ENCODE peak calls at places on chromosomes 12 and 14, in eight cellular contexts. One of them, this sample, is unnamed.

GRCh38 chr14:23364604-23365352 is at the start of gene EFS:
- DNase-seq in RWPE1: no peak
- DNase-seq in H9: peak; percentile 58
- DNase-seq in fibroblast of the aortic adventitia: no peak
- DNase-seq in psoas muscle: no peak
- DNase-seq in NCI-H1105: no peak
- DNase-seq in left cardiac atrium: no peak
- DNase-seq in NK-92 treated with Interleukin-12 subunit alpha and Interleukin-12 subunit beta, amount 100 ng/mL, for 24 hours: no peak
- DNase-seq in this sample: no peak

GRCh38 chr14:71452535-71452934 is 479.7 kb upstream of the RGS6 start:
- DNase-seq in NCI-H1105: no peak
- DNase-seq in H9: no peak
- DNase-seq in fibroblast of the aortic adventitia: no peak
- DNase-seq in RWPE1: no peak
- DNase-seq in NK-92 treated with Interleukin-12 subunit alpha and Interleukin-12 subunit beta, amount 100 ng/mL, for 24 hours: no peak
- DNase-seq in left cardiac atrium: no peak
- DNase-seq in psoas muscle: no peak
- DNase-seq in this sample: no peak

GRCh38 chr14:60648934-60649814 is at the start of gene SIX1:
- DNase-seq in RWPE1: peak; percentile 94
- DNase-seq in left cardiac atrium: peak; percentile 65
- DNase-seq in NK-92 treated with Interleukin-12 subunit alpha and Interleukin-12 subunit beta, amount 100 ng/mL, for 24 hours: no peak
- DNase-seq in psoas muscle: peak; percentile 92
- DNase-seq in H9: peak; percentile 95
- DNase-seq in fibroblast of the aortic adventitia: peak; percentile 92
- DNase-seq in NCI-H1105: peak; percentile 90
- DNase-seq in this sample: peak; percentile 81

GRCh38 chr14:51534623-51535022 is 117.1 kb upstream of the FRMD6 start:
- DNase-seq in NK-92 treated with Interleukin-12 subunit alpha and Interleukin-12 subunit beta, amount 100 ng/mL, for 24 hours: no peak
- DNase-seq in left cardiac atrium: no peak
- DNase-seq in H9: no peak
- DNase-seq in psoas muscle: no peak
- DNase-seq in fibroblast of the aortic adventitia: no peak
- DNase-seq in RWPE1: no peak
- DNase-seq in NCI-H1105: no peak
- DNase-seq in this sample: no peak

GRCh38 chr14:60506010-60506409 is 2.9 kb upstream of the SIX6 start:
- DNase-seq in NCI-H1105: no peak
- DNase-seq in fibroblast of the aortic adventitia: no peak
- DNase-seq in NK-92 treated with Interleukin-12 subunit alpha and Interleukin-12 subunit beta, amount 100 ng/mL, for 24 hours: no peak
- DNase-seq in RWPE1: no peak
- DNase-seq in H9: no peak
- DNase-seq in left cardiac atrium: no peak
- DNase-seq in psoas muscle: no peak
- DNase-seq in this sample: no peak

GRCh38 chr12:14614704-14615121 is 47.0 kb upstream of the PLBD1 start:
- DNase-seq in NCI-H1105: no peak
- DNase-seq in psoas muscle: no peak
- DNase-seq in NK-92 treated with Interleukin-12 subunit alpha and Interleukin-12 subunit beta, amount 100 ng/mL, for 24 hours: no peak
- DNase-seq in fibroblast of the aortic adventitia: no peak
- DNase-seq in RWPE1: no peak
- DNase-seq in H9: no peak
- DNase-seq in left cardiac atrium: no peak
- DNase-seq in this sample: no peak

GRCh38 chr12:123384318-123384993 is 524 bp downstream of the KMT5A start:
- DNase-seq in psoas muscle: peak; percentile 59
- DNase-seq in H9: no peak
- DNase-seq in fibroblast of the aortic adventitia: no peak
- DNase-seq in NK-92 treated with Interleukin-12 subunit alpha and Interleukin-12 subunit beta, amount 100 ng/mL, for 24 hours: no peak
- DNase-seq in NCI-H1105: peak; percentile 45
- DNase-seq in left cardiac atrium: no peak
- DNase-seq in RWPE1: peak; percentile 25
- DNase-seq in this sample: peak; percentile 72

GRCh38 chr12:128258866-128259555 is 8.0 kb upstream of the TMEM132C start:
- DNase-seq in NCI-H1105: no peak
- DNase-seq in RWPE1: no peak
- DNase-seq in H9: peak; percentile 44
- DNase-seq in left cardiac atrium: no peak
- DNase-seq in fibroblast of the aortic adventitia: no peak
- DNase-seq in psoas muscle: no peak
- DNase-seq in NK-92 treated with Interleukin-12 subunit alpha and Interleukin-12 subunit beta, amount 100 ng/mL, for 24 hours: no peak
- DNase-seq in this sample: no peak

GRCh38 chr12:2009623-2010022 is 5.4 kb upstream of the DCP1B start:
- DNase-seq in fibroblast of the aortic adventitia: no peak
- DNase-seq in NCI-H1105: no peak
- DNase-seq in H9: no peak
- DNase-seq in psoas muscle: no peak
- DNase-seq in NK-92 treated with Interleukin-12 subunit alpha and Interleukin-12 subunit beta, amount 100 ng/mL, for 24 hours: no peak
- DNase-seq in RWPE1: no peak
- DNase-seq in left cardiac atrium: no peak
- DNase-seq in this sample: no peak

GRCh38 chr12:65656156-65656885 is 168.0 kb upstream of the HMGA2 start:
- DNase-seq in RWPE1: no peak
- DNase-seq in left cardiac atrium: no peak
- DNase-seq in NK-92 treated with Interleukin-12 subunit alpha and Interleukin-12 subunit beta, amount 100 ng/mL, for 24 hours: no peak
- DNase-seq in fibroblast of the aortic adventitia: no peak
- DNase-seq in psoas muscle: no peak
- DNase-seq in H9: no peak
- DNase-seq in NCI-H1105: no peak
- DNase-seq in this sample: no peak

GRCh38 chr12:89245090-89245489 is 107.2 kb downstream of the DUSP6 start:
- DNase-seq in NK-92 treated with Interleukin-12 subunit alpha and Interleukin-12 subunit beta, amount 100 ng/mL, for 24 hours: no peak
- DNase-seq in H9: no peak
- DNase-seq in fibroblast of the aortic adventitia: peak; percentile 22
- DNase-seq in RWPE1: no peak
- DNase-seq in NCI-H1105: no peak
- DNase-seq in psoas muscle: no peak
- DNase-seq in left cardiac atrium: no peak
- DNase-seq in this sample: no peak

GRCh38 chr12:55188974-55189556 is 31.8 kb upstream of the OR10A7 start:
- DNase-seq in H9: no peak
- DNase-seq in left cardiac atrium: no peak
- DNase-seq in psoas muscle: no peak
- DNase-seq in RWPE1: peak; percentile 53
- DNase-seq in NCI-H1105: peak; percentile 21
- DNase-seq in fibroblast of the aortic adventitia: peak; percentile 86
- DNase-seq in NK-92 treated with Interleukin-12 subunit alpha and Interleukin-12 subunit beta, amount 100 ng/mL, for 24 hours: no peak
- DNase-seq in this sample: peak; percentile 31

GRCh38 chr12:22271036-22271435 is 63.5 kb downstream of the ST8SIA1 start:
- DNase-seq in left cardiac atrium: no peak
- DNase-seq in fibroblast of the aortic adventitia: peak; percentile 96
- DNase-seq in H9: no peak
- DNase-seq in NK-92 treated with Interleukin-12 subunit alpha and Interleukin-12 subunit beta, amount 100 ng/mL, for 24 hours: no peak
- DNase-seq in RWPE1: peak; percentile 38
- DNase-seq in NCI-H1105: no peak
- DNase-seq in psoas muscle: no peak
- DNase-seq in this sample: no peak

GRCh38 chr12:78171082-78171481 is 340.4 kb downstream of the NAV3 start:
- DNase-seq in RWPE1: no peak
- DNase-seq in fibroblast of the aortic adventitia: no peak
- DNase-seq in psoas muscle: no peak
- DNase-seq in H9: no peak
- DNase-seq in left cardiac atrium: no peak
- DNase-seq in NCI-H1105: no peak
- DNase-seq in NK-92 treated with Interleukin-12 subunit alpha and Interleukin-12 subunit beta, amount 100 ng/mL, for 24 hours: no peak
- DNase-seq in this sample: no peak

GRCh38 chr12:2958432-2959193 is 584 bp upstream of the TEAD4 start:
- DNase-seq in RWPE1: peak; percentile 87
- DNase-seq in NCI-H1105: peak; percentile 28
- DNase-seq in fibroblast of the aortic adventitia: peak; percentile 60
- DNase-seq in H9: peak; percentile 74
- DNase-seq in NK-92 treated with Interleukin-12 subunit alpha and Interleukin-12 subunit beta, amount 100 ng/mL, for 24 hours: no peak
- DNase-seq in psoas muscle: peak; percentile 73
- DNase-seq in left cardiac atrium: peak; percentile 81
- DNase-seq in this sample: peak; percentile 69

GRCh38 chr12:122086641-122087285 is 8.2 kb downstream of the MLXIP start:
- DNase-seq in RWPE1: no peak
- DNase-seq in NCI-H1105: no peak
- DNase-seq in NK-92 treated with Interleukin-12 subunit alpha and Interleukin-12 subunit beta, amount 100 ng/mL, for 24 hours: no peak
- DNase-seq in psoas muscle: no peak
- DNase-seq in H9: no peak
- DNase-seq in fibroblast of the aortic adventitia: no peak
- DNase-seq in left cardiac atrium: no peak
- DNase-seq in this sample: no peak

This sample was measured in NCI-H2171.